ENCODE peak calls at places on chromosomes 11 and 22, in seven cellular contexts. M, E, H, B, A, Z and D are unnamed samples.

GRCh38 chr11:47398011-47398410 is 10.4 kb upstream of the SLC39A13 start:
- DNase-seq in M (no peak), E (no peak), H (no peak), B (no peak), A (no peak), Z (no peak), D (no peak)

GRCh38 chr11:3086671-3087150 is 29.5 kb upstream of the CARS1 start:
- DNase-seq in M (no peak), E (no peak), H (no peak), B (no peak), A (peak; percentile 38), Z (no peak), D (no peak)

GRCh38 chr22:30015229-30015797 is 65.0 kb upstream of the HORMAD2 start:
- DNase-seq in M (no peak), E (no peak), H (no peak), B (no peak), A (no peak), Z (no peak), D (no peak)

GRCh38 chr22:42662114-42663021 is 13.2 kb upstream of the CYB5R3 start:
- DNase-seq in M (peak; percentile 91), E (no peak), H (peak; percentile 55), B (peak; percentile 76), A (peak; percentile 93), Z (peak; percentile 75), D (peak; percentile 86)

GRCh38 chr11:34419158-34419557 is 19.6 kb upstream of the CAT start:
- DNase-seq in M (no peak), E (no peak), H (no peak), B (no peak), A (no peak), Z (no peak), D (no peak)

GRCh38 chr11:12281571-12282478 is 95.5 kb upstream of the PARVA start:
- DNase-seq in M (peak; percentile 82), E (peak; percentile 75), H (peak; percentile 64), B (peak; percentile 88), A (peak; percentile 92), Z (peak; percentile 82), D (peak; percentile 92)

GRCh38 chr11:56331861-56332491 is 13.9 kb upstream of the OR8K1 start:
- DNase-seq in M (peak; percentile 10), E (peak; percentile 6), H (no peak), B (no peak), A (no peak), Z (no peak), D (no peak)

GRCh38 chr11:78472905-78473304 is 55.3 kb upstream of the GAB2 start:
- DNase-seq in M (no peak), E (no peak), H (no peak), B (no peak), A (no peak), Z (no peak), D (no peak)

GRCh38 chr11:120013325-120014250 is 124.3 kb downstream of the TRIM29 start:
- DNase-seq in M (peak; percentile 53), E (peak; percentile 24), H (no peak), B (peak; percentile 49), A (no peak), Z (peak; percentile 61), D (no peak)

GRCh38 chr11:94787798-94788197 is 19.6 kb downstream of the AMOTL1 start:
- DNase-seq in M (no peak), E (no peak), H (no peak), B (no peak), A (no peak), Z (no peak), D (no peak)

GRCh38 chr11:73087730-73088129 is 54.4 kb downstream of the FCHSD2 start:
- DNase-seq in M (no peak), E (no peak), H (no peak), B (peak; percentile 45), A (no peak), Z (no peak), D (no peak)

GRCh38 chr11:46528445-46529085 is 65.3 kb downstream of the AMBRA1 start:
- DNase-seq in M (no peak), E (no peak), H (no peak), B (no peak), A (no peak), Z (no peak), D (no peak)

GRCh38 chr22:46750530-46750800 is 12.0 kb upstream of the TBC1D22A start:
- DNase-seq in M (no peak), E (no peak), H (no peak), B (no peak), A (no peak), Z (no peak), D (no peak)

GRCh38 chr11:110196241-110196754 is 100.1 kb downstream of the RDX start:
- DNase-seq in M (no peak), E (no peak), H (no peak), B (peak; percentile 79), A (no peak), Z (peak; percentile 63), D (no peak)

GRCh38 chr22:46220921-46221320 is 29.2 kb downstream of the CDPF1 start:
- DNase-seq in M (no peak), E (no peak), H (no peak), B (peak; percentile 32), A (no peak), Z (no peak), D (no peak)

GRCh38 chr11:118142081-118142480 is 10.5 kb downstream of the SCN4B start:
- DNase-seq in M (no peak), E (no peak), H (no peak), B (peak; percentile 19), A (no peak), Z (peak; percentile 41), D (peak; percentile 34)

GRCh38 chr22:49363526-49364230 is 464.0 kb downstream of the BRD1 start:
- DNase-seq in M (no peak), E (no peak), H (no peak), B (no peak), A (no peak), Z (no peak), D (peak; percentile 25)

GRCh38 chr11:17389957-17390649 is 1.6 kb upstream of the KCNJ11 start:
- DNase-seq in M (no peak), E (no peak), H (no peak), B (no peak), A (no peak), Z (no peak), D (no peak)

GRCh38 chr22:42174062-42174461 is 43.5 kb upstream of the CYP2D6 start:
- DNase-seq in M (no peak), E (no peak), H (no peak), B (no peak), A (no peak), Z (no peak), D (no peak)

GRCh38 chr11:123202723-123203122 is 7.7 kb upstream of the CLMP start:
- DNase-seq in M (no peak), E (no peak), H (no peak), B (no peak), A (no peak), Z (no peak), D (no peak)

GRCh38 chr11:110805764-110806163 is 93.5 kb upstream of the ARHGAP20 start:
- DNase-seq in M (no peak), E (no peak), H (no peak), B (no peak), A (no peak), Z (no peak), D (no peak)